ENCODE peak calls at places on chromosomes 5 and 9, in seven cellular contexts. Z is HEK293T, G is HCT116, P is GM12878, W is HepG2, S is H1, C is K562. L is an unnamed sample.

GRCh38 chr5:59133801-59134261 is 551.0 kb downstream of the RAB3C start:
- DNase-seq in C (no peak), Z (peak; percentile 21), G (no peak), P (no peak), S (no peak), W (no peak), L (no peak)

GRCh38 chr9:117704024-117704575 is at the start of gene TLR4:
- DNase-seq in Z (no peak), G (no peak), P (peak; percentile 45), W (no peak), S (no peak), C (no peak), L (peak; percentile 12)

GRCh38 chr5:157303667-157304327 is 37.9 kb downstream of the CYFIP2 start:
- DNase-seq in S (no peak), W (no peak), Z (peak; percentile 35), C (peak; percentile 18), G (no peak), P (no peak), L (peak; percentile 85)

GRCh38 chr5:113053614-113054013 is 77.0 kb downstream of the DCP2 start:
- DNase-seq in C (peak; percentile 56), G (no peak), S (no peak), Z (no peak), W (no peak), P (no peak), L (no peak)

GRCh38 chr9:16328349-16328748 is 542.1 kb downstream of the BNC2 start:
- DNase-seq in Z (no peak), P (no peak), C (no peak), G (no peak), W (no peak), S (no peak), L (no peak)

GRCh38 chr5:132782101-132782500 is 5.1 kb upstream of the SEPTIN8 start:
- DNase-seq in W (no peak), G (no peak), C (no peak), Z (no peak), P (no peak), S (no peak), L (no peak)

GRCh38 chr5:42005561-42006153 is 80.6 kb downstream of the FBXO4 start:
- DNase-seq in C (peak; percentile 46), W (peak; percentile 6), S (no peak), G (peak; percentile 13), Z (peak; percentile 22), P (no peak), L (no peak)

GRCh38 chr5:175696139-175696854 is 38.4 kb downstream of the HRH2 start:
- DNase-seq in S (peak; percentile 68), P (peak; percentile 1), W (no peak), C (peak; percentile 64), G (peak; percentile 76), Z (peak; percentile 81), L (peak; percentile 84)

GRCh38 chr5:160133071-160133917 is 14.0 kb upstream of the PWWP2A start:
- DNase-seq in G (no peak), W (no peak), C (peak; percentile 12), S (peak; percentile 25), P (no peak), Z (peak; percentile 15), L (peak; percentile 64)

GRCh38 chr5:395921-396714 is 46.9 kb upstream of the EXOC3 start:
- DNase-seq in W (no peak), S (no peak), G (no peak), Z (no peak), C (no peak), P (no peak), L (no peak)

GRCh38 chr5:173707392-173707791 is 90.9 kb upstream of the BOD1 start:
- DNase-seq in P (no peak), C (no peak), G (no peak), Z (no peak), S (no peak), W (no peak), L (no peak)

GRCh38 chr5:96189028-96189826 is 227.6 kb upstream of the ELL2 start:
- DNase-seq in P (no peak), C (no peak), W (no peak), S (no peak), G (no peak), Z (no peak), L (no peak)

GRCh38 chr9:124685217-124685616 is 85.9 kb downstream of the NR6A1 start:
- DNase-seq in S (no peak), P (no peak), W (no peak), Z (no peak), G (no peak), C (no peak), L (no peak)

GRCh38 chr9:124684140-124684539 is 87.0 kb downstream of the NR6A1 start:
- DNase-seq in G (no peak), C (no peak), Z (no peak), W (no peak), S (no peak), P (no peak), L (no peak)

GRCh38 chr9:124680049-124680448 is 91.1 kb downstream of the NR6A1 start:
- DNase-seq in C (no peak), Z (no peak), P (no peak), G (no peak), W (no peak), S (no peak), L (no peak)

GRCh38 chr9:124680714-124681390 is 90.3 kb downstream of the NR6A1 start:
- DNase-seq in W (peak; percentile 40), G (no peak), S (no peak), P (no peak), C (no peak), Z (no peak), L (no peak)

DNA sequence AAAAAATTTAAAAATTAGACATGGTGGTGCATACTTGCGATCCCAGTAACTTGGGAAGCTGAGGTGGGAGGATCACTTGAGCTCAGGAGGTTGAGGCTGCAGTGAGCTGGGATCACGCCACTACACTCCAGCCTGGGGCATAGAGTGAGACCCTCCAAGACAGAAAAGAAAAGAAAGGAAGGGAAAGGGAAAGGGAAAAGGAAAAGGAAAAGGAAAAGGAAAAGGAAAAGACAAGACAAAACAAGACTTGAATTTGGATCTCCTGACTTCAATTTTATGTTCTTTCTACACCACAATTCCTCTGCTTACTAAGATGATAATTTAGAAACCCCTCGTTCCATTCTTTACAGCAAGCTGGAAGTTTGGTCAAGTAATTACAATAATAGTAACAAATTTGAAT is 88.1 kb downstream of the NR6A1 start:
- DNase-seq in C (no peak), Z (no peak), P (no peak), S (no peak), G (no peak), W (no peak), L (no peak)
- TF ChIP-seq SP1 in C (no peak), Z (no peak), P (no peak), S (no peak), G (no peak), W (no peak), L (no peak)

GRCh38 chr9:12996971-12997370 is 222.2 kb downstream of the LURAP1L start:
- DNase-seq in S (no peak), P (no peak), C (no peak), W (no peak), G (no peak), Z (no peak), L (no peak)
- TF ChIP-seq SP1 in S (no peak), P (no peak), C (no peak), W (no peak), G (no peak), Z (no peak), L (no peak)

GRCh38 chr5:139222346-139222745 is 24.2 kb upstream of the SIL1 start:
- DNase-seq in Z (no peak), G (no peak), W (no peak), P (no peak), S (no peak), C (no peak), L (no peak)

GRCh38 chr5:139228201-139228796 is 30.1 kb upstream of the SIL1 start:
- DNase-seq in W (no peak), Z (no peak), G (no peak), S (no peak), P (no peak), C (no peak), L (no peak)

GRCh38 chr5:139226131-139226530 is 28.0 kb upstream of the SIL1 start:
- DNase-seq in G (no peak), S (no peak), W (no peak), C (no peak), P (no peak), Z (no peak), L (no peak)

GRCh38 chr5:139223481-139223880 is 25.3 kb upstream of the SIL1 start:
- DNase-seq in Z (no peak), W (no peak), P (no peak), S (no peak), G (no peak), C (no peak), L (no peak)
- TF ChIP-seq SP1 in Z (no peak), W (no peak), P (no peak), S (no peak), G (no peak), C (no peak), L (no peak)

DNA sequence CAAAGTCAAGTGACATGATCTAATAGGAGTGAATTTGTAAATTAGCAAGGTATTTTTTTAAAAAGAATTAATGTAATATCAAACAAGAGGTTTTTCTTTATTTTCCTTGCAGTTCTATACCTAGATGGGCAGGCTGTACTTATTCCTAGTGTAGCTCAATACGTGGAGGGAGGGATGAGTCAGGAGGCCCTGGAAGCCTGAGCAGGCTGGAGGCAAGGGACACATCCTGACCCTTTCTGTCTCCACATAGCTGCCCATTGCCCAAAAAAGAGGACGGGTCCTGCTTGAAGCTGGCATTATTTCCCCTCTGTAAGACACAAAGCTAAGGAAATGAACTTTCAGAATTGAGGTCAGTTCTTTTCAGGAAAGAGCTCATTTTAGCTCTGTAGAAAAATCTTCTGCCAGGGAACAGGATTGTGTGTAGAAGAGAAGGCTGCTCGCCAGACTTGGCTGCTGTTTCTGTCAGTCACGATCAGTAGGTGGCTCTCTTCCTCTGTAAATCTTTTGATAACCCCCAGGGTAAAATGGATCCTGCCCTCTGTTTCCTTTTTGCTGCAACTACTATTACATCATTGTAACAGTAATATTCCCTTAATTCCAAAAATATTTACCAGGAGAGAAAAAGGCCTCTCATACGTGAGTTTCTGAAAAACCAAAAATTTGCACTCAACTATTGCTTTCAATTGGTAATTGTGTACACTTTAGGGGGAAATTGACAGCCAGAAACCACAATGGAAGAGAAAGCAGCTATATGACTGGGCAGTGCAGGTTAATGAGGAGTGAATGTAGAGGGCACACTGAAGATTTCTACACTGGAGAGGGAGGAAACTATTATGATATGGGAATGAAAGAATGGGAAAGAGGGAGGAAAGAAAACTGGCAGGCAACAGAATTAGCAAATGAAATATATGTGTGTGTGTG is 12.3 kb upstream of the IFNW1 start:
- DNase-seq in C (no peak), G (peak; percentile 51), W (no peak), S (no peak), P (no peak), Z (peak; percentile 55), L (no peak)
- TF ChIP-seq SP1 in C (no peak), G (no peak), W (no peak), S (no peak), P (no peak), Z (no peak), L (no peak)

DNA sequence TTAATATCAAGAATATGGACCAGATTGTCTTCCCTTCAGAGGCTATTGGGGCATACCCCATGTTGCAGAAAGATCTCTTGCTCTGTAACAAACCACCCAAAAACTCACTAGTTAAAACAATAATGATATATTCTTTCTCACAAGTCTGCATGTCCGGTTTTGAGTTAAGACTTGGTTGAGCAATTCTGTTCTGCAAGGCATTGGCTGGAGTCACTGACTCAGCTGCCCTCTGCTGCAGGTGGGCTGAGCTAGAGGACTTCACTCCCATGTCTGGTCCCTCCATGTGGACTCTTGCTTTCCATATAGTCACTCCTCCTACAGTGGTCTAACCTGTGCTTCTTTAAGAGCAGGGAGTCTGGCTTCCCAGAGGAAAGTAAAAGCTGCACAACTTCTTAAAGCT is 73.4 kb downstream of the ESM1 start:
- DNase-seq in P (no peak), G (no peak), W (no peak), Z (no peak), C (no peak), S (no peak), L (no peak)
- TF ChIP-seq SP1 in P (no peak), G (no peak), W (no peak), Z (no peak), C (no peak), S (no peak), L (no peak)

GRCh38 chr9:109652112-109652511 is 127.9 kb upstream of the PALM2AKAP2 start:
- DNase-seq in G (no peak), S (no peak), W (no peak), Z (no peak), C (no peak), P (no peak), L (no peak)
- TF ChIP-seq SP1 in G (no peak), S (no peak), W (no peak), Z (no peak), C (no peak), P (no peak), L (no peak)

L was measured in WTC11.